ENCODE peak calls at places on chromosomes 3 and 15, in seven cellular contexts. K, S, D, T, B, N and M are unnamed samples.

GRCh38 chr15:97525809-97526208 is 434.7 kb upstream of the ARRDC4 start:
- DNase-seq in N (no peak), D (no peak), B (no peak), S (no peak), K (no peak), T (no peak), M (no peak)

GRCh38 chr3:21292971-21293370 is 458.0 kb downstream of the ZNF385D start:
- DNase-seq in D (no peak), B (no peak), N (no peak), K (no peak), S (no peak), T (no peak), M (no peak)

GRCh38 chr15:44033894-44034293 is 161.2 kb downstream of the FRMD5 start:
- DNase-seq in S (no peak), T (no peak), N (no peak), D (peak; percentile 40), B (peak; percentile 48), K (no peak), M (no peak)

GRCh38 chr3:130827486-130827885 is 66.4 kb upstream of the ATP2C1 start:
- DNase-seq in S (no peak), T (no peak), N (no peak), B (no peak), K (no peak), D (no peak), M (no peak)

GRCh38 chr3:174466471-174467054 is 392.6 kb upstream of the NAALADL2 start:
- DNase-seq in K (no peak), D (no peak), S (no peak), N (no peak), B (no peak), T (no peak), M (no peak)

GRCh38 chr3:47007001-47007400 is 27.5 kb downstream of the NBEAL2 start:
- DNase-seq in T (no peak), N (no peak), D (no peak), K (no peak), S (no peak), B (no peak), M (no peak)

GRCh38 chr15:64740361-64741170 is 34.8 kb downstream of the RBPMS2 start:
- DNase-seq in N (no peak), S (peak; percentile 62), B (peak; percentile 51), T (peak; percentile 67), D (peak; percentile 86), K (no peak), M (no peak)

GRCh38 chr3:161560006-161560637 is 63.5 kb downstream of the OTOL1 start:
- DNase-seq in D (peak; percentile 57), T (peak; percentile 10), N (no peak), B (peak; percentile 80), S (no peak), K (peak; percentile 84), M (no peak)

GRCh38 chr3:23232879-23233278 is 29.8 kb downstream of the UBE2E2 start:
- DNase-seq in K (no peak), T (no peak), B (no peak), D (no peak), N (no peak), S (no peak), M (no peak)

GRCh38 chr3:45597166-45597565 is 2.6 kb downstream of the LIMD1 start:
- DNase-seq in K (no peak), B (peak; percentile 75), D (peak; percentile 48), T (peak; percentile 25), S (no peak), N (peak; percentile 58), M (no peak)

GRCh38 chr15:67825880-67826716 is 789 bp downstream of the SKOR1 start:
- DNase-seq in D (no peak), T (no peak), B (no peak), S (no peak), K (peak; percentile 76), N (peak; percentile 52), M (no peak)

GRCh38 chr3:61927332-61927731 is 366.0 kb downstream of the PTPRG start:
- DNase-seq in N (peak; percentile 80), S (peak; percentile 50), T (peak; percentile 91), B (no peak), D (peak; percentile 91), K (peak; percentile 42), M (no peak)

GRCh38 chr3:172199850-172200369 is 160.5 kb downstream of the FNDC3B start:
- DNase-seq in D (no peak), B (no peak), K (no peak), T (no peak), N (no peak), S (no peak), M (no peak)

GRCh38 chr3:53346514-53346913 is 829 bp downstream of the DCP1A start:
- DNase-seq in K (peak; percentile 50), D (no peak), B (no peak), N (no peak), S (no peak), T (no peak), M (no peak)

GRCh38 chr3:22007376-22007775 is 256.4 kb upstream of the ZNF385D start:
- DNase-seq in D (peak; percentile 12), N (no peak), T (no peak), S (no peak), K (no peak), B (peak; percentile 68), M (no peak)

GRCh38 chr15:31259562-31260252 is 66.9 kb upstream of the KLF13 start:
- DNase-seq in N (no peak), K (no peak), T (no peak), B (no peak), S (no peak), D (no peak), M (no peak)

GRCh38 chr3:125107861-125108567 is 52.2 kb upstream of the HEG1 start:
- DNase-seq in S (no peak), N (no peak), T (no peak), D (peak; percentile 77), K (no peak), B (peak; percentile 69), M (no peak)

GRCh38 chr15:100975043-100975442 is 55.9 kb downstream of the LRRK1 start:
- DNase-seq in S (no peak), T (no peak), K (no peak), B (no peak), D (no peak), N (no peak), M (no peak)

GRCh38 chr3:49165771-49166751 is at the start of gene CCDC71:
- DNase-seq in N (peak; percentile 91), K (peak; percentile 91), S (peak; percentile 79), D (peak; percentile 79), B (peak; percentile 63), T (peak; percentile 84), M (peak; percentile 65)

GRCh38 chr3:182238141-182238540 is 526.4 kb downstream of the SOX2 start:
- DNase-seq in S (no peak), N (peak; percentile 36), B (no peak), T (peak; percentile 24), K (peak; percentile 70), D (no peak), M (no peak)
- H3K27ac ChIP-seq in S (no peak overlapping the region), N (no peak overlapping the region), B (no peak overlapping the region), T (no peak overlapping the region), K (peak overlapping the region; percentile 99), D (no peak overlapping the region), M (no peak overlapping the region)

GRCh38 chr15:55914446-55914845 is 79.0 kb downstream of the NEDD4 start:
- DNase-seq in D (peak; percentile 44), T (no peak), K (no peak), N (no peak), B (no peak), S (no peak), M (no peak)
- H3K4me3 ChIP-seq in D (no peak overlapping the region), T (no peak overlapping the region), K (no peak overlapping the region), N (peak overlapping the region; percentile 68), B (no peak overlapping the region), S (no peak overlapping the region), M (no peak overlapping the region)

GRCh38 chr3:14560110-14560509 is 20.0 kb upstream of the GRIP2 start:
- DNase-seq in N (no peak), D (no peak), S (no peak), B (no peak), K (no peak), T (no peak), M (no peak)
- H3K27me3 ChIP-seq in N (peaks cover 1% of the 10 kb centered on the region), D (no peaks in the 10 kb centered on the region), S (no peaks in the 10 kb centered on the region), B (no peaks in the 10 kb centered on the region), K (no peaks in the 10 kb centered on the region), T (no peaks in the 10 kb centered on the region), M (no peaks in the 10 kb centered on the region)

GRCh38 chr3:123696796-123697195 is 111.9 kb upstream of the HACD2 start:
- DNase-seq in D (peak; percentile 18), B (no peak), T (no peak), S (no peak), N (no peak), K (no peak), M (no peak)
- H3K27ac ChIP-seq in D (no peak overlapping the region), B (no peak overlapping the region), T (peak overlapping the region; percentile 81), S (no peak overlapping the region), N (no peak overlapping the region), K (no peak overlapping the region), M (no peak overlapping the region)

GRCh38 chr15:92879949-92880725 is 20.0 kb upstream of the CHD2 start:
- DNase-seq in N (no peak), K (no peak), T (no peak), B (no peak), D (no peak), S (no peak), M (peak; percentile 48)
- H3K4me3 ChIP-seq in N (no peak overlapping the region), K (peak overlapping the region; percentile 64), T (no peak overlapping the region), B (no peak overlapping the region), D (no peak overlapping the region), S (no peak overlapping the region), M (peak overlapping the region; percentile 10)

DNA sequence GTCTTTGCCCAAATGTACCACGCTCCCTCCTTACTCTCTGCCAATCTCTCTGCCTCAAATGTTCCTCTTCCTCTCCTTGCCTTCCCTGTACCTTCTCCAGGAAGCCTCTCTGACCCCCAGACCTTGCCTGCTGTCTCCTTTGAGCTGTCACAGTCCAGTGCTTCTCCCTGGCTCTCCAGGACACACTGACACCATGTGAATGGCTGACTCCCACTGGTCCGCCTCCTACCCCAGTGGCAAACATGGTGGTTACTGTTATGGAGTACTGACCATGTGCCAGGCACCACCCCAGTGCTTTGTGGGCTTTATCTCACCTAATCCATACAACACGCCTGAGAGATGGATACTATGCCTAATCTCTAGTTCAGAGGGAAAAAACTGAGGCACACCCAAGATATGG is 141.9 kb downstream of the TPRA1 start:
- DNase-seq in B (no peak), K (peak; percentile 24), D (no peak), S (no peak), N (peak; percentile 11), T (no peak), M (no peak)
- H3K27me3 ChIP-seq in B (no peaks in the 10 kb centered on the region), K (peaks cover 11% of the 10 kb centered on the region), D (peaks cover 30% of the 10 kb centered on the region), S (no peaks in the 10 kb centered on the region), N (peaks cover 13% of the 10 kb centered on the region), T (peaks cover 25% of the 10 kb centered on the region), M (no peaks in the 10 kb centered on the region)